ENCODE peak calls at places on chromosomes 5 and 9, in ten cellular contexts. R is prostate gland, T is stomach, J is breast epithelium, H is heart left ventricle, V is uterus, U is spleen, W is ovary, G is HCT116, D is Peyer's patch. M is an unnamed sample.

GRCh38 chr5:96229173-96229572 is 203.9 kb downstream of the PCSK1 start:
- DNase-seq in R (no peak), T (no peak), J (no peak), H (no peak), V (no peak), U (no peak), W (no peak), G (no peak), D (no peak), M (no peak)

GRCh38 chr9:35859310-35859994 is 10.7 kb downstream of the OR13J1 start:
- DNase-seq in R (peak), T (peak), J (no peak), H (no peak), V (no peak), U (no peak), W (no peak), G (no peak), D (no peak), M (peak)

GRCh38 chr9:16341176-16341575 is 529.3 kb downstream of the BNC2 start:
- DNase-seq in R (no peak), T (no peak), J (no peak), H (no peak), V (no peak), U (no peak), W (no peak), G (no peak), D (no peak), M (no peak)

GRCh38 chr5:104412649-104413240 is 850.2 kb upstream of the NUDT12 start:
- DNase-seq in R (no peak), T (no peak), J (no peak), H (no peak), V (no peak), U (no peak), W (no peak), G (peak), D (no peak), M (no peak)

GRCh38 chr9:673966-674526 is 167.5 kb upstream of the DMRT1 start:
- DNase-seq in R (no peak), T (no peak), J (no peak), H (no peak), V (no peak), U (no peak), W (no peak), G (no peak), D (no peak), M (no peak)

GRCh38 chr5:142512041-142512679 is 173.7 kb downstream of the FGF1 start:
- DNase-seq in R (no peak), T (no peak), J (no peak), H (no peak), V (peak), U (no peak), W (no peak), G (no peak), D (no peak), M (no peak)

GRCh38 chr5:133285583-133286021 is 233.8 kb downstream of the HSPA4 start:
- DNase-seq in R (no peak), T (peak), J (peak), H (peak), V (no peak), U (no peak), W (no peak), G (no peak), D (peak), M (no peak)

GRCh38 chr9:79431019-79431679 is 140.6 kb upstream of the TLE4 start:
- DNase-seq in R (no peak), T (no peak), J (no peak), H (no peak), V (no peak), U (no peak), W (no peak), G (no peak), D (no peak), M (no peak)

GRCh38 chr9:136696502-136696901 is 9.2 kb upstream of the AGPAT2 start:
- DNase-seq in R (no peak), T (no peak), J (no peak), H (no peak), V (no peak), U (no peak), W (peak), G (no peak), D (no peak), M (no peak)

GRCh38 chr9:121979736-121980135 is 113.4 kb downstream of the TTLL11 start:
- DNase-seq in R (no peak), T (no peak), J (no peak), H (no peak), V (no peak), U (no peak), W (no peak), G (no peak), D (no peak), M (no peak)

GRCh38 chr9:34079181-34079580 is 30.5 kb upstream of the UBAP2 start:
- DNase-seq in R (no peak), T (no peak), J (no peak), H (no peak), V (no peak), U (no peak), W (no peak), G (peak), D (no peak), M (no peak)

GRCh38 chr9:37511006-37511714 is 25.4 kb downstream of the POLR1E start:
- DNase-seq in R (no peak), T (no peak), J (no peak), H (no peak), V (no peak), U (no peak), W (no peak), G (peak), D (no peak), M (no peak)

GRCh38 chr9:94084314-94084713 is at the start of gene PTPDC1:
- DNase-seq in R (no peak), T (no peak), J (no peak), H (no peak), V (peak), U (no peak), W (no peak), G (peak), D (no peak), M (no peak)

GRCh38 chr9:95286151-95286550 is 31.4 kb downstream of the FANCC start:
- DNase-seq in R (no peak), T (no peak), J (no peak), H (no peak), V (no peak), U (no peak), W (no peak), G (no peak), D (no peak), M (no peak)

GRCh38 chr9:23824241-23825142 is 1.5 kb downstream of the ELAVL2 start:
- DNase-seq in R (no peak), T (no peak), J (no peak), H (no peak), V (no peak), U (no peak), W (no peak), G (no peak), D (no peak), M (no peak)

GRCh38 chr5:172567843-172568242 is 73.2 kb upstream of the NEURL1B start:
- DNase-seq in R (no peak), T (no peak), J (no peak), H (no peak), V (no peak), U (no peak), W (no peak), G (no peak), D (no peak), M (no peak)

GRCh38 chr5:125394661-125395280 is 648.3 kb upstream of the ZNF608 start:
- DNase-seq in R (no peak), T (no peak), J (no peak), H (no peak), V (no peak), U (no peak), W (no peak), G (no peak), D (no peak), M (no peak)

GRCh38 chr9:1458503-1458902 is 408.3 kb downstream of the DMRT2 start:
- DNase-seq in R (no peak), T (no peak), J (no peak), H (no peak), V (no peak), U (no peak), W (no peak), G (peak), D (no peak), M (no peak)

GRCh38 chr5:139662617-139663016 is 14.5 kb downstream of the CXXC5 start:
- DNase-seq in R (no peak), T (no peak), J (no peak), H (no peak), V (no peak), U (no peak), W (no peak), G (no peak), D (no peak), M (no peak)

GRCh38 chr9:114170792-114171461 is 15.6 kb downstream of the COL27A1 start:
- DNase-seq in R (no peak), T (no peak), J (no peak), H (no peak), V (no peak), U (peak), W (peak), G (no peak), D (no peak), M (no peak)

GRCh38 chr5:8641796-8642505 is 773.0 kb downstream of the MTRR start:
- DNase-seq in R (no peak), T (no peak), J (no peak), H (no peak), V (no peak), U (no peak), W (no peak), G (no peak), D (no peak), M (no peak)

GRCh38 chr9:78242041-78242440 is 6.2 kb downstream of the CEP78 start:
- DNase-seq in R (no peak), T (no peak), J (no peak), H (no peak), V (no peak), U (no peak), W (no peak), G (no peak), D (no peak), M (no peak)

GRCh38 chr9:97632406-97632991 is 669 bp downstream of the TSTD2 start:
- DNase-seq in R (peak), T (peak), J (peak), H (no peak), V (peak), U (peak), W (peak), G (no peak), D (peak), M (peak)

GRCh38 chr5:97098864-97099454 is 43.5 kb downstream of the LIX1 start:
- DNase-seq in R (no peak), T (no peak), J (no peak), H (no peak), V (no peak), U (no peak), W (no peak), G (no peak), D (no peak), M (no peak)

GRCh38 chr5:121737120-121737519 is 114.6 kb upstream of the FTMT start:
- DNase-seq in R (no peak), T (no peak), J (no peak), H (no peak), V (no peak), U (no peak), W (no peak), G (no peak), D (no peak), M (no peak)

GRCh38 chr5:143459433-143459832 is 55.9 kb upstream of the NR3C1 start:
- DNase-seq in R (no peak), T (no peak), J (no peak), H (no peak), V (no peak), U (no peak), W (no peak), G (no peak), D (no peak), M (no peak)

GRCh38 chr5:176405656-176406435 is 10.5 kb downstream of the CLTB start:
- DNase-seq in R (no peak), T (no peak), J (no peak), H (no peak), V (no peak), U (peak), W (no peak), G (no peak), D (no peak), M (no peak)

GRCh38 chr5:111743993-111744392 is 13.0 kb downstream of the NREP start:
- DNase-seq in R (no peak), T (no peak), J (no peak), H (no peak), V (no peak), U (no peak), W (no peak), G (no peak), D (no peak), M (no peak)

GRCh38 chr9:89606049-89606481 is 1.3 kb downstream of the GADD45G start:
- DNase-seq in R (peak), T (peak), J (peak), H (peak), V (peak), U (peak), W (peak), G (no peak), D (peak), M (peak)

GRCh38 chr5:625516-625915 is 13.4 kb downstream of the CEP72 start:
- DNase-seq in R (no peak), T (no peak), J (no peak), H (no peak), V (no peak), U (peak), W (no peak), G (no peak), D (no peak), M (peak)
- TF ChIP-seq POLR2A in R (no peak), T (no peak), J (no peak), H (no peak), V (no peak), U (no peak), W (no peak), G (no peak), D (no peak), M (no peak)

GRCh38 chr5:178116406-178116885 is 3.1 kb downstream of the N4BP3 start:
- DNase-seq in R (no peak), T (no peak), J (no peak), H (no peak), V (no peak), U (peak), W (no peak), G (no peak), D (peak), M (no peak)
- TF ChIP-seq POLR2A in R (no peak), T (no peak), J (no peak), H (no peak), V (no peak), U (no peak), W (no peak), G (no peak), D (no peak), M (no peak)

GRCh38 chr9:127927457-127928231 is 2.9 kb downstream of the PIP5KL1 start:
- DNase-seq in R (peak), T (peak), J (peak), H (no peak), V (no peak), U (no peak), W (peak), G (peak), D (peak), M (no peak)

GRCh38 chr9:127929044-127929979 is 1.3 kb downstream of the PIP5KL1 start:
- DNase-seq in R (no peak), T (no peak), J (no peak), H (no peak), V (no peak), U (no peak), W (no peak), G (no peak), D (no peak), M (no peak)

GRCh38 chr9:127931092-127931881 is 710 bp upstream of the PIP5KL1 start:
- DNase-seq in R (no peak), T (no peak), J (no peak), H (no peak), V (no peak), U (no peak), W (no peak), G (no peak), D (no peak), M (no peak)

GRCh38 chr9:127928232-127929043 is 2.1 kb downstream of the PIP5KL1 start:
- DNase-seq in R (no peak), T (no peak), J (no peak), H (no peak), V (no peak), U (no peak), W (no peak), G (no peak), D (no peak), M (no peak)

GRCh38 chr9:127930298-127931091 is at the start of gene PIP5KL1:
- DNase-seq in R (peak), T (peak), J (peak), H (peak), V (peak), U (peak), W (peak), G (peak), D (peak), M (peak)
- TF ChIP-seq POLR2A in R (no peak), T (no peak), J (no peak), H (no peak), V (no peak), U (no peak), W (no peak), G (no peak), D (no peak), M (no peak)

DNA sequence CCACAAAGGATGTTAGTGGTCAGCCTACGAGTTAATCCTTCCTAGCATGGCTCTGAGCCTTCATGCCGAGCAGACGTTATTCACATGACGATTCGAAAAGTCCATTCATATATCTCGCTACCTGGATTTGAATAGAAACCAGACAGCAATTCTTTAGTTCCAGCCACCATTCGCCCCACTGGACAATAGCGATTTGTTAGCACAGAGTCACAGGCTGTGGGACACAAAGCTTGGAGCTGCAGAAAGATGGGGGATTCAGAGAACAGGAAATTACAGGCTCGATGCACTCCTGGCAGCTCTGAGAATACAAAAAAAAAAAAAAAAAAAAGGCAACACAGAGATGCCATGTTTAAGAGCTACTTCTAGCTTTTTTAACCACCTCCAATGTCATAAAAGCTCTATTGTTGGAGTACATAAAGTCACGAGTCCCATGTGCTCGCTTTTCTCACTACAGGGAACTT is 110.7 kb downstream of the NR6A1 start:
- DNase-seq in R (no peak), T (no peak), J (no peak), H (peak), V (no peak), U (no peak), W (no peak), G (no peak), D (no peak), M (no peak)
- TF ChIP-seq POLR2A in R (no peak), T (no peak), J (no peak), H (no peak), V (no peak), U (no peak), W (no peak), G (no peak), D (no peak), M (no peak)

GRCh38 chr9:104094534-104095020 is 468 bp downstream of the SMC2 start:
- DNase-seq in R (no peak), T (no peak), J (no peak), H (no peak), V (no peak), U (no peak), W (no peak), G (no peak), D (no peak), M (no peak)

GRCh38 chr9:104091708-104092107 is 2.4 kb upstream of the SMC2 start:
- DNase-seq in R (no peak), T (no peak), J (no peak), H (peak), V (peak), U (no peak), W (no peak), G (no peak), D (no peak), M (peak)

GRCh38 chr9:104092192-104092591 is 1.9 kb upstream of the SMC2 start:
- DNase-seq in R (no peak), T (no peak), J (no peak), H (no peak), V (no peak), U (no peak), W (no peak), G (no peak), D (no peak), M (no peak)

GRCh38 chr9:104093162-104093561 is 947 bp upstream of the SMC2 start:
- DNase-seq in R (no peak), T (no peak), J (no peak), H (no peak), V (no peak), U (no peak), W (no peak), G (no peak), D (no peak), M (no peak)

GRCh38 chr9:104093647-104094533 is at the start of gene SMC2:
- DNase-seq in R (peak), T (peak), J (peak), H (peak), V (peak), U (peak), W (peak), G (peak), D (peak), M (peak)
- TF ChIP-seq POLR2A in R (peak), T (no peak), J (no peak), H (no peak), V (peak), U (peak), W (peak), G (peak), D (peak), M (peak)